ENCODE peak calls at places on chromosomes 6 and 20, in ten cellular contexts. One of them, this sample, is unnamed.

GRCh38 chr6:29907637-29908340 is 34.5 kb upstream of the HLA-A start:
- DNase-seq in AG04449: no peak
- DNase-seq in kidney glomerular epithelial cell: no peak
- DNase-seq in D341Med: no peak
- DNase-seq in NAMALWA: no peak
- DNase-seq in epithelial cell of prostate: no peak
- DNase-seq in NCI-H1048: no peak
- DNase-seq in GM04504: no peak
- DNase-seq in sigmoid colon: no peak
- DNase-seq in PC-9: no peak
- DNase-seq in this sample: no peak

GRCh38 chr6:26553739-26554668 is 15.8 kb downstream of the HMGN4 start:
- DNase-seq in NAMALWA: peak
- DNase-seq in AG04449: peak
- DNase-seq in PC-9: peak
- DNase-seq in epithelial cell of prostate: peak
- DNase-seq in sigmoid colon: peak
- DNase-seq in kidney glomerular epithelial cell: peak
- DNase-seq in D341Med: no peak
- DNase-seq in NCI-H1048: peak
- DNase-seq in GM04504: peak
- DNase-seq in this sample: peak

GRCh38 chr6:38482466-38482865 is 157.3 kb downstream of the BTBD9 start:
- DNase-seq in AG04449: peak
- DNase-seq in kidney glomerular epithelial cell: no peak
- DNase-seq in GM04504: no peak
- DNase-seq in NCI-H1048: no peak
- DNase-seq in epithelial cell of prostate: no peak
- DNase-seq in PC-9: no peak
- DNase-seq in NAMALWA: no peak
- DNase-seq in sigmoid colon: no peak
- DNase-seq in D341Med: no peak
- DNase-seq in this sample: no peak

GRCh38 chr6:31169123-31169857 is 1.2 kb downstream of the POU5F1 start:
- DNase-seq in D341Med: no peak
- DNase-seq in epithelial cell of prostate: no peak
- DNase-seq in AG04449: no peak
- DNase-seq in NCI-H1048: no peak
- DNase-seq in NAMALWA: no peak
- DNase-seq in PC-9: peak
- DNase-seq in GM04504: no peak
- DNase-seq in sigmoid colon: no peak
- DNase-seq in kidney glomerular epithelial cell: no peak
- DNase-seq in this sample: no peak

GRCh38 chr6:73586416-73586974 is 65.7 kb upstream of the EEF1A1 start:
- DNase-seq in sigmoid colon: no peak
- DNase-seq in NCI-H1048: no peak
- DNase-seq in D341Med: no peak
- DNase-seq in kidney glomerular epithelial cell: no peak
- DNase-seq in GM04504: no peak
- DNase-seq in AG04449: no peak
- DNase-seq in NAMALWA: no peak
- DNase-seq in PC-9: no peak
- DNase-seq in epithelial cell of prostate: no peak
- DNase-seq in this sample: no peak

GRCh38 chr20:46031701-46032254 is 2.8 kb downstream of the SLC12A5 start:
- DNase-seq in AG04449: no peak
- DNase-seq in sigmoid colon: no peak
- DNase-seq in D341Med: peak
- DNase-seq in NAMALWA: no peak
- DNase-seq in GM04504: no peak
- DNase-seq in kidney glomerular epithelial cell: no peak
- DNase-seq in PC-9: no peak
- DNase-seq in epithelial cell of prostate: no peak
- DNase-seq in NCI-H1048: no peak
- DNase-seq in this sample: no peak

GRCh38 chr6:99269207-99269606 is 80.3 kb downstream of the FAXC start:
- DNase-seq in PC-9: no peak
- DNase-seq in AG04449: no peak
- DNase-seq in GM04504: no peak
- DNase-seq in epithelial cell of prostate: no peak
- DNase-seq in kidney glomerular epithelial cell: no peak
- DNase-seq in sigmoid colon: no peak
- DNase-seq in D341Med: no peak
- DNase-seq in NCI-H1048: no peak
- DNase-seq in NAMALWA: no peak
- DNase-seq in this sample: no peak

GRCh38 chr6:108944058-108944457 is 95.8 kb downstream of the ARMC2 start:
- DNase-seq in epithelial cell of prostate: no peak
- DNase-seq in AG04449: no peak
- DNase-seq in GM04504: no peak
- DNase-seq in kidney glomerular epithelial cell: no peak
- DNase-seq in PC-9: no peak
- DNase-seq in D341Med: no peak
- DNase-seq in NAMALWA: no peak
- DNase-seq in NCI-H1048: no peak
- DNase-seq in sigmoid colon: no peak
- DNase-seq in this sample: no peak

GRCh38 chr20:20295621-20296498 is 72.0 kb upstream of the INSM1 start:
- DNase-seq in kidney glomerular epithelial cell: no peak
- DNase-seq in epithelial cell of prostate: no peak
- DNase-seq in sigmoid colon: no peak
- DNase-seq in NAMALWA: no peak
- DNase-seq in NCI-H1048: no peak
- DNase-seq in GM04504: no peak
- DNase-seq in AG04449: no peak
- DNase-seq in D341Med: no peak
- DNase-seq in PC-9: no peak
- DNase-seq in this sample: no peak

GRCh38 chr20:53872561-53873248 is 197.7 kb downstream of the BCAS1 start:
- DNase-seq in GM04504: no peak
- DNase-seq in epithelial cell of prostate: no peak
- DNase-seq in PC-9: no peak
- DNase-seq in D341Med: no peak
- DNase-seq in kidney glomerular epithelial cell: peak
- DNase-seq in NAMALWA: peak
- DNase-seq in sigmoid colon: no peak
- DNase-seq in AG04449: no peak
- DNase-seq in NCI-H1048: no peak
- DNase-seq in this sample: no peak

GRCh38 chr6:133055527-133055966 is 185.6 kb upstream of the EYA4 start:
- DNase-seq in NAMALWA: no peak
- DNase-seq in GM04504: no peak
- DNase-seq in kidney glomerular epithelial cell: no peak
- DNase-seq in PC-9: no peak
- DNase-seq in sigmoid colon: no peak
- DNase-seq in D341Med: no peak
- DNase-seq in epithelial cell of prostate: no peak
- DNase-seq in NCI-H1048: no peak
- DNase-seq in AG04449: no peak
- DNase-seq in this sample: no peak

GRCh38 chr20:51800769-51801219 is 1.5 kb downstream of the SALL4 start:
- DNase-seq in GM04504: no peak
- DNase-seq in kidney glomerular epithelial cell: no peak
- DNase-seq in PC-9: no peak
- DNase-seq in AG04449: no peak
- DNase-seq in epithelial cell of prostate: no peak
- DNase-seq in NAMALWA: no peak
- DNase-seq in D341Med: no peak
- DNase-seq in NCI-H1048: no peak
- DNase-seq in sigmoid colon: no peak
- DNase-seq in this sample: peak

GRCh38 chr6:55794136-55794812 is 81.1 kb downstream of the BMP5 start:
- DNase-seq in kidney glomerular epithelial cell: peak
- DNase-seq in sigmoid colon: no peak
- DNase-seq in NCI-H1048: no peak
- DNase-seq in GM04504: peak
- DNase-seq in PC-9: no peak
- DNase-seq in NAMALWA: no peak
- DNase-seq in AG04449: no peak
- DNase-seq in D341Med: no peak
- DNase-seq in epithelial cell of prostate: peak
- DNase-seq in this sample: peak

GRCh38 chr6:56555438-56555872 is 87.2 kb downstream of the DST start:
- DNase-seq in NCI-H1048: no peak
- DNase-seq in NAMALWA: no peak
- DNase-seq in sigmoid colon: peak
- DNase-seq in PC-9: no peak
- DNase-seq in kidney glomerular epithelial cell: no peak
- DNase-seq in epithelial cell of prostate: no peak
- DNase-seq in D341Med: no peak
- DNase-seq in AG04449: no peak
- DNase-seq in GM04504: peak
- DNase-seq in this sample: no peak

GRCh38 chr6:11083956-11084355 is 9.7 kb upstream of the SMIM13 start:
- DNase-seq in sigmoid colon: no peak
- DNase-seq in GM04504: no peak
- DNase-seq in epithelial cell of prostate: no peak
- DNase-seq in kidney glomerular epithelial cell: no peak
- DNase-seq in NCI-H1048: no peak
- DNase-seq in D341Med: no peak
- DNase-seq in PC-9: no peak
- DNase-seq in NAMALWA: no peak
- DNase-seq in AG04449: no peak
- DNase-seq in this sample: no peak

GRCh38 chr20:14342910-14343309 is 5.5 kb upstream of the FLRT3 start:
- DNase-seq in D341Med: no peak
- DNase-seq in kidney glomerular epithelial cell: no peak
- DNase-seq in GM04504: no peak
- DNase-seq in PC-9: no peak
- DNase-seq in NAMALWA: no peak
- DNase-seq in epithelial cell of prostate: no peak
- DNase-seq in NCI-H1048: no peak
- DNase-seq in sigmoid colon: no peak
- DNase-seq in AG04449: no peak
- DNase-seq in this sample: no peak

GRCh38 chr20:32526125-32526524 is 59.0 kb downstream of the NOL4L start:
- DNase-seq in sigmoid colon: no peak
- DNase-seq in kidney glomerular epithelial cell: no peak
- DNase-seq in NAMALWA: no peak
- DNase-seq in GM04504: no peak
- DNase-seq in PC-9: no peak
- DNase-seq in D341Med: no peak
- DNase-seq in NCI-H1048: no peak
- DNase-seq in AG04449: no peak
- DNase-seq in epithelial cell of prostate: no peak
- DNase-seq in this sample: no peak